ENCODE peak calls at places on chromosome 12, in seven cellular contexts. One of them, this sample, is unnamed.

GRCh38 chr12:45050331-45050750 is 558 bp downstream of the DBX2 start:
- DNase-seq in fibroblast of lung: no peak
- DNase-seq in left lung: peak; percentile 71
- DNase-seq in heart left ventricle: peak; percentile 39
- DNase-seq in GM23338: peak; percentile 73
- DNase-seq in heart right ventricle: no peak
- DNase-seq in body of pancreas: no peak
- DNase-seq in this sample: no peak

GRCh38 chr12:113403435-113404415 is at the start of gene SDS:
- DNase-seq in fibroblast of lung: peak; percentile 71
- DNase-seq in left lung: no peak
- DNase-seq in heart right ventricle: peak; percentile 73
- DNase-seq in heart left ventricle: peak; percentile 76
- DNase-seq in GM23338: no peak
- DNase-seq in body of pancreas: peak; percentile 80
- DNase-seq in this sample: no peak

GRCh38 chr12:40820794-40821484 is 128.7 kb downstream of the CNTN1 start:
- DNase-seq in fibroblast of lung: no peak
- DNase-seq in heart right ventricle: no peak
- DNase-seq in body of pancreas: no peak
- DNase-seq in left lung: no peak
- DNase-seq in GM23338: no peak
- DNase-seq in heart left ventricle: no peak
- DNase-seq in this sample: no peak

GRCh38 chr12:74412607-74413230 is 124.9 kb upstream of the ATXN7L3B start:
- DNase-seq in body of pancreas: no peak
- DNase-seq in heart left ventricle: no peak
- DNase-seq in fibroblast of lung: peak; percentile 24
- DNase-seq in heart right ventricle: no peak
- DNase-seq in left lung: no peak
- DNase-seq in GM23338: peak; percentile 48
- DNase-seq in this sample: no peak

GRCh38 chr12:76101739-76102385 is 17.4 kb upstream of the NAP1L1 start:
- DNase-seq in heart right ventricle: no peak
- DNase-seq in fibroblast of lung: no peak
- DNase-seq in heart left ventricle: no peak
- DNase-seq in body of pancreas: no peak
- DNase-seq in left lung: no peak
- DNase-seq in GM23338: peak; percentile 54
- DNase-seq in this sample: no peak

GRCh38 chr12:24776856-24777255 is 172.0 kb downstream of the BCAT1 start:
- DNase-seq in heart left ventricle: no peak
- DNase-seq in body of pancreas: no peak
- DNase-seq in heart right ventricle: no peak
- DNase-seq in fibroblast of lung: peak; percentile 20
- DNase-seq in left lung: no peak
- DNase-seq in GM23338: no peak
- DNase-seq in this sample: no peak

GRCh38 chr12:2804390-2805145 is 7.9 kb upstream of the ITFG2 start:
- DNase-seq in left lung: no peak
- DNase-seq in heart left ventricle: peak; percentile 80
- DNase-seq in heart right ventricle: peak; percentile 72
- DNase-seq in fibroblast of lung: peak; percentile 73
- DNase-seq in GM23338: no peak
- DNase-seq in body of pancreas: peak; percentile 27
- DNase-seq in this sample: no peak

GRCh38 chr12:113221997-113222729 is 899 bp downstream of the TPCN1 start:
- DNase-seq in GM23338: no peak
- DNase-seq in fibroblast of lung: no peak
- DNase-seq in body of pancreas: no peak
- DNase-seq in left lung: no peak
- DNase-seq in heart right ventricle: no peak
- DNase-seq in heart left ventricle: no peak
- DNase-seq in this sample: no peak

GRCh38 chr12:122243965-122244364 is 18.1 kb upstream of the DIABLO start:
- DNase-seq in body of pancreas: no peak
- DNase-seq in left lung: no peak
- DNase-seq in heart left ventricle: no peak
- DNase-seq in GM23338: no peak
- DNase-seq in fibroblast of lung: no peak
- DNase-seq in heart right ventricle: no peak
- DNase-seq in this sample: no peak

GRCh38 chr12:53701518-53702264 is 25.6 kb downstream of the CALCOCO1 start:
- DNase-seq in body of pancreas: peak; percentile 82
- DNase-seq in fibroblast of lung: peak; percentile 75
- DNase-seq in heart left ventricle: peak; percentile 87
- DNase-seq in left lung: peak; percentile 92
- DNase-seq in heart right ventricle: peak; percentile 80
- DNase-seq in GM23338: peak; percentile 82
- DNase-seq in this sample: peak; percentile 42

GRCh38 chr12:132253698-132254480 is 75.5 kb downstream of the GALNT9 start:
- DNase-seq in heart right ventricle: no peak
- DNase-seq in GM23338: no peak
- DNase-seq in left lung: peak; percentile 44
- DNase-seq in heart left ventricle: peak; percentile 23
- DNase-seq in body of pancreas: no peak
- DNase-seq in fibroblast of lung: no peak
- DNase-seq in this sample: no peak

GRCh38 chr12:88305491-88305890 is 163.4 kb downstream of the TMTC3 start:
- DNase-seq in heart right ventricle: no peak
- DNase-seq in fibroblast of lung: no peak
- DNase-seq in GM23338: no peak
- DNase-seq in body of pancreas: no peak
- DNase-seq in left lung: no peak
- DNase-seq in heart left ventricle: no peak
- DNase-seq in this sample: no peak

GRCh38 chr12:110354172-110354780 is 49.2 kb downstream of the ANAPC7 start:
- DNase-seq in GM23338: no peak
- DNase-seq in left lung: no peak
- DNase-seq in body of pancreas: no peak
- DNase-seq in heart left ventricle: no peak
- DNase-seq in heart right ventricle: no peak
- DNase-seq in fibroblast of lung: no peak
- DNase-seq in this sample: no peak

GRCh38 chr12:48977290-48978281 is 536 bp upstream of the WNT1 start:
- DNase-seq in fibroblast of lung: no peak
- DNase-seq in heart left ventricle: peak; percentile 85
- DNase-seq in GM23338: peak; percentile 82
- DNase-seq in body of pancreas: no peak
- DNase-seq in left lung: peak; percentile 95
- DNase-seq in heart right ventricle: no peak
- DNase-seq in this sample: no peak

GRCh38 chr12:20272801-20273200 is 95.5 kb upstream of the PDE3A start:
- DNase-seq in left lung: no peak
- DNase-seq in heart right ventricle: no peak
- DNase-seq in fibroblast of lung: no peak
- DNase-seq in GM23338: no peak
- DNase-seq in body of pancreas: no peak
- DNase-seq in heart left ventricle: no peak
- DNase-seq in this sample: no peak

GRCh38 chr12:60263146-60263545 is 667.3 kb downstream of the SLC16A7 start:
- DNase-seq in body of pancreas: no peak
- DNase-seq in fibroblast of lung: peak; percentile 19
- DNase-seq in left lung: no peak
- DNase-seq in heart left ventricle: no peak
- DNase-seq in heart right ventricle: no peak
- DNase-seq in GM23338: no peak
- DNase-seq in this sample: no peak

GRCh38 chr12:65935906-65936528 is 111.7 kb downstream of the HMGA2 start:
- DNase-seq in fibroblast of lung: no peak
- DNase-seq in left lung: no peak
- DNase-seq in heart right ventricle: no peak
- DNase-seq in body of pancreas: no peak
- DNase-seq in GM23338: no peak
- DNase-seq in heart left ventricle: no peak
- DNase-seq in this sample: no peak
- H3K4me1 ChIP-seq in fibroblast of lung: peaks cover 25% of the 10 kb centered on the region
- H3K4me1 ChIP-seq in left lung: no peaks in the 10 kb centered on the region
- H3K4me1 ChIP-seq in heart right ventricle: peaks cover 26% of the 10 kb centered on the region
- H3K4me1 ChIP-seq in body of pancreas: peaks cover 8% of the 10 kb centered on the region
- H3K4me1 ChIP-seq in GM23338: peaks cover 16% of the 10 kb centered on the region
- H3K4me1 ChIP-seq in heart left ventricle: peaks cover 24% of the 10 kb centered on the region
- H3K4me1 ChIP-seq in this sample: peaks cover under 1% of the 10 kb centered on the region

GRCh38 chr12:54988402-54989054 is 4.0 kb upstream of the TESPA1 start:
- DNase-seq in GM23338: no peak
- DNase-seq in fibroblast of lung: peak; percentile 48
- DNase-seq in body of pancreas: peak; percentile 62
- DNase-seq in heart right ventricle: peak; percentile 79
- DNase-seq in heart left ventricle: peak; percentile 94
- DNase-seq in left lung: peak; percentile 83
- DNase-seq in this sample: no peak

GRCh38 chr12:54983536-54984102 is 943 bp downstream of the TESPA1 start:
- DNase-seq in body of pancreas: no peak
- DNase-seq in heart right ventricle: no peak
- DNase-seq in left lung: no peak
- DNase-seq in fibroblast of lung: no peak
- DNase-seq in heart left ventricle: no peak
- DNase-seq in GM23338: no peak
- DNase-seq in this sample: no peak

GRCh38 chr12:54987611-54988231 is 3.2 kb upstream of the TESPA1 start:
- DNase-seq in heart right ventricle: no peak
- DNase-seq in left lung: no peak
- DNase-seq in GM23338: no peak
- DNase-seq in heart left ventricle: no peak
- DNase-seq in body of pancreas: no peak
- DNase-seq in fibroblast of lung: no peak
- DNase-seq in this sample: no peak

GRCh38 chr12:54981796-54982195 is 2.8 kb downstream of the TESPA1 start:
- DNase-seq in fibroblast of lung: no peak
- DNase-seq in GM23338: no peak
- DNase-seq in left lung: no peak
- DNase-seq in heart right ventricle: no peak
- DNase-seq in heart left ventricle: no peak
- DNase-seq in body of pancreas: no peak
- DNase-seq in this sample: no peak

DNA sequence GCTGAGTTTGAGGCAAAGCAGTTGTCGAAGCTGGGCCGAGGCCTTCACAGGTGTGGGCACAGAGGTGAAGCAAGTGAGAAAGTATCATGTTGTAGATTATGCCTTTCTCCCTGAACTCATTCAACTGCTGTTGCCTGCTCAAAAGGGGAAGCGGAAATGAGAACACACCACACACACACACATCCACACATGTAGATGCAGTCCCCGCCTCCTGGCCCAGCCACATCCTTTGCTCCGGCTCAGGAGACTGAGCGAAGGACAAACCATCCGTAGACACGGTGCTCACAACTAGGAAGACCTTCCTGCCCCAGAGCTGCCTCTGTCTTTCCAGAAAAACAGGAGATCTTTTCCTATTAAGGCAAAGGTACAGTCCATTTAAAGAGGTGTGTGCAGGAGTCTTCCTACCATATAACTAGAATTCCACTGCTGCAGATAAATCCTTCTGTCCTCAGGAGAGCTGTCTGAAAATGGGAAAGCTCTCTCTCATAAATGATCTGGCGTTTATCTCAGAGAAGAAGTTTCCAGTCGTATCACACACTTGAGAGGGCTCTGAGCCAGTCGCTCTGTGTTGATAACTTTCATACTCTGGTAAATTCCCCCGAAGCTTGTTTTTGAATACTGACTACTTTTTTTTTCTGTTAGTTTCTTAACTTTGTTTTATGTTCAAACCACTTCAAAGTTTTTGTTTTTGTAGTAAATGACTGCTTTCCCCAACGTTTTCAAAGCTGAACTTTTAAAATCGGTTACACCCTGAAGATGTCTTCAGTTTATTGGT is at the start of gene TESPA1:
- DNase-seq in left lung: peak; percentile 87
- DNase-seq in GM23338: no peak
- DNase-seq in fibroblast of lung: no peak
- DNase-seq in body of pancreas: peak; percentile 55
- DNase-seq in heart left ventricle: peak; percentile 78
- DNase-seq in heart right ventricle: peak; percentile 59
- DNase-seq in this sample: peak; percentile 3
- H3K27me3 ChIP-seq in left lung: no peaks in the 10 kb centered on the region
- H3K27me3 ChIP-seq in GM23338: no peaks in the 10 kb centered on the region
- H3K27me3 ChIP-seq in fibroblast of lung: no peaks in the 10 kb centered on the region
- H3K27me3 ChIP-seq in body of pancreas: no peaks in the 10 kb centered on the region
- H3K27me3 ChIP-seq in heart left ventricle: no peaks in the 10 kb centered on the region
- H3K27me3 ChIP-seq in heart right ventricle: no peaks in the 10 kb centered on the region
- H3K27me3 ChIP-seq in this sample: no peaks in the 10 kb centered on the region

GRCh38 chr12:57852620-57853509 is 6.3 kb upstream of the CTDSP2 start:
- DNase-seq in heart left ventricle: peak; percentile 74
- DNase-seq in left lung: no peak
- DNase-seq in heart right ventricle: peak; percentile 78
- DNase-seq in fibroblast of lung: peak; percentile 51
- DNase-seq in GM23338: peak; percentile 93
- DNase-seq in body of pancreas: no peak
- DNase-seq in this sample: no peak
- TF ChIP-seq CTCF in heart left ventricle: peak; percentile 9
- TF ChIP-seq CTCF in left lung: no peak
- TF ChIP-seq CTCF in heart right ventricle: no peak
- TF ChIP-seq CTCF in fibroblast of lung: peak; percentile 9
- TF ChIP-seq CTCF in GM23338: peak; percentile 50
- TF ChIP-seq CTCF in body of pancreas: no peak
- TF ChIP-seq CTCF in this sample: peak; percentile 55

GRCh38 chr12:52213541-52214420 is 19.3 kb upstream of the KRT7 start:
- DNase-seq in fibroblast of lung: peak; percentile 78
- DNase-seq in left lung: peak; percentile 94
- DNase-seq in body of pancreas: peak; percentile 89
- DNase-seq in GM23338: peak; percentile 87
- DNase-seq in heart right ventricle: peak; percentile 58
- DNase-seq in heart left ventricle: peak; percentile 90
- DNase-seq in this sample: no peak

GRCh38 chr12:52210925-52211650 is 19.3 kb upstream of the KRT80 start:
- DNase-seq in GM23338: no peak
- DNase-seq in heart right ventricle: no peak
- DNase-seq in body of pancreas: no peak
- DNase-seq in left lung: no peak
- DNase-seq in heart left ventricle: peak; percentile 25
- DNase-seq in fibroblast of lung: no peak
- DNase-seq in this sample: no peak

GRCh38 chr12:52210186-52210924 is 18.5 kb upstream of the KRT80 start:
- DNase-seq in body of pancreas: no peak
- DNase-seq in left lung: no peak
- DNase-seq in heart left ventricle: peak; percentile 48
- DNase-seq in GM23338: no peak
- DNase-seq in fibroblast of lung: peak; percentile 90
- DNase-seq in heart right ventricle: no peak
- DNase-seq in this sample: no peak

GRCh38 chr12:52212701-52213540 is 20.1 kb upstream of the KRT7 start:
- DNase-seq in GM23338: no peak
- DNase-seq in heart left ventricle: peak; percentile 44
- DNase-seq in heart right ventricle: no peak
- DNase-seq in fibroblast of lung: no peak
- DNase-seq in body of pancreas: no peak
- DNase-seq in left lung: peak; percentile 44
- DNase-seq in this sample: no peak

GRCh38 chr12:52211716-52212585 is 20.1 kb upstream of the KRT80 start:
- DNase-seq in heart right ventricle: no peak
- DNase-seq in GM23338: no peak
- DNase-seq in fibroblast of lung: no peak
- DNase-seq in heart left ventricle: peak; percentile 24
- DNase-seq in body of pancreas: no peak
- DNase-seq in left lung: peak; percentile 45
- DNase-seq in this sample: no peak
- H3K4me1 ChIP-seq in heart right ventricle: peaks cover 30% of the 10 kb centered on the region
- H3K4me1 ChIP-seq in GM23338: no peaks in the 10 kb centered on the region
- H3K4me1 ChIP-seq in fibroblast of lung: peaks cover 9% of the 10 kb centered on the region
- H3K4me1 ChIP-seq in heart left ventricle: peaks cover 24% of the 10 kb centered on the region
- H3K4me1 ChIP-seq in body of pancreas: peaks cover 67% of the 10 kb centered on the region
- H3K4me1 ChIP-seq in left lung: peaks cover 4% of the 10 kb centered on the region
- H3K4me1 ChIP-seq in this sample: peaks cover 16% of the 10 kb centered on the region

This sample was measured in thoracic aorta.